ENCODE peak calls at places on chromosomes 16 and 17, in nine cellular contexts. H is neural progenitor cell, R is hepatocyte, T is GM23248, N is HCT116, C is MM.1S, Y is SK-N-SH, V is PC-3, E is GM23338. A is an unnamed sample.

GRCh38 chr16:83433201-83433600 is 374.6 kb upstream of the HSBP1 start:
- DNase-seq in H (no peak), R (no peak), T (peak), N (no peak), C (no peak), Y (no peak), V (no peak), E (no peak), A (no peak)

GRCh38 chr17:49887086-49887743 is 39.3 kb upstream of the TAC4 start:
- DNase-seq in H (no peak), R (peak), T (no peak), N (peak), C (no peak), Y (no peak), V (peak), E (peak), A (no peak)

GRCh38 chr16:66391726-66392670 is 25.5 kb downstream of the CDH5 start:
- DNase-seq in H (no peak), R (no peak), T (no peak), N (no peak), C (no peak), Y (no peak), V (no peak), E (no peak), A (no peak)

GRCh38 chr16:48817032-48817431 is 207.1 kb upstream of the N4BP1 start:
- DNase-seq in H (no peak), R (no peak), T (no peak), N (no peak), C (no peak), Y (no peak), V (no peak), E (no peak), A (no peak)

GRCh38 chr16:66901626-66902025 is 17.1 kb downstream of the CDH16 start:
- DNase-seq in H (no peak), R (no peak), T (no peak), N (no peak), C (no peak), Y (no peak), V (no peak), E (no peak), A (no peak)

GRCh38 chr17:80984749-80985148 is 6.9 kb upstream of the CHMP6 start:
- DNase-seq in H (peak), R (peak), T (peak), N (peak), C (no peak), Y (no peak), V (no peak), E (peak), A (no peak)

GRCh38 chr16:397135-397661 is at the start of gene NME4:
- DNase-seq in H (peak), R (peak), T (peak), N (no peak), C (peak), Y (peak), V (peak), E (peak), A (peak)

GRCh38 chr16:61419771-61420170 is 616.5 kb downstream of the CDH8 start:
- DNase-seq in H (peak), R (no peak), T (no peak), N (no peak), C (no peak), Y (no peak), V (no peak), E (no peak), A (no peak)

GRCh38 chr17:29246638-29247037 is at the start of gene CRYBA1:
- DNase-seq in H (peak), R (no peak), T (no peak), N (no peak), C (no peak), Y (no peak), V (no peak), E (no peak), A (no peak)

GRCh38 chr17:17681744-17682292 is 560 bp downstream of the RAI1 start:
- DNase-seq in H (peak), R (peak), T (peak), N (no peak), C (peak), Y (peak), V (peak), E (no peak), A (peak)

GRCh38 chr17:17934796-17935195 is 37.4 kb downstream of the TOM1L2 start:
- DNase-seq in H (no peak), R (no peak), T (no peak), N (no peak), C (no peak), Y (no peak), V (no peak), E (no peak), A (no peak)

GRCh38 chr16:29312835-29313558 is 93.5 kb downstream of the NPIPB11 start:
- DNase-seq in H (peak), R (no peak), T (no peak), N (no peak), C (no peak), Y (no peak), V (no peak), E (no peak), A (no peak)

GRCh38 chr17:57294075-57294474 is 37.8 kb downstream of the MSI2 start:
- DNase-seq in H (no peak), R (no peak), T (no peak), N (no peak), C (no peak), Y (no peak), V (no peak), E (no peak), A (no peak)

GRCh38 chr17:50055055-50055425 is 870 bp upstream of the ITGA3 start:
- DNase-seq in H (peak), R (peak), T (peak), N (peak), C (peak), Y (no peak), V (peak), E (peak), A (no peak)

GRCh38 chr17:59292174-59292523 is 39.3 kb upstream of the YPEL2 start:
- DNase-seq in H (no peak), R (no peak), T (no peak), N (no peak), C (no peak), Y (no peak), V (no peak), E (no peak), A (no peak)

GRCh38 chr16:74480150-74481029 is 59.1 kb upstream of the CLEC18B start:
- DNase-seq in H (peak), R (peak), T (peak), N (peak), C (no peak), Y (no peak), V (peak), E (no peak), A (no peak)

GRCh38 chr16:22898874-22899348 is 84.9 kb downstream of the HS3ST2 start:
- DNase-seq in H (peak), R (peak), T (peak), N (peak), C (peak), Y (peak), V (peak), E (peak), A (peak)

GRCh38 chr17:55547027-55547670 is 35.9 kb upstream of the SMIM36 start:
- DNase-seq in H (no peak), R (no peak), T (peak), N (no peak), C (no peak), Y (no peak), V (no peak), E (no peak), A (no peak)

GRCh38 chr17:5592382-5592781 is 8.1 kb upstream of the NLRP1 start:
- DNase-seq in H (peak), R (peak), T (peak), N (peak), C (peak), Y (peak), V (peak), E (peak), A (peak)

DNA sequence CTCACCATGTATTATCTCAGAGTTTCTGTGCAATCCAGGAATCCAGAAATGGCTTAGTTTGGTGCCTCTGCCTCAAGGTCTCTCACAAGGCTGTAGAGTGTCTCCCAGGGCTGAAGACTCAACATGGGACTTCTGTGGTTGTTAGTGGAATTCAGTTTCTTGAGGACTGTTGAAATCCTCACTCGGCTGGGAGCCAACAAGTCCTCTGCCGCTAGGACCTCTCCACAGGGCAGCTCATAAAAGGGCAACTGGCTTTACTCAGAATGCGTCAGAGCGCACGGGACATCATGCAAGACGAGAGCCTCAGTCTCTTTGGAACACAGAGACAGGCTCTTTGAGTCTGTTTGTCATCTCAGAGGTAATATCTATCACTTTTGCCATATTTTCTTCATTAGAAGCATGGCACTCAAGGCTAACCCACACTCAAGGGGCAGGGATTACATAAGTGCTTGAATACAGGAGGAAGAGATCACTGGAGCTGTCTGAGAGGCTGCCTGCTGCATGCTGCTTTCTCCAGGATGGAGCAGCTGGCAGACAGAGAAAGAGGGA is 97.5 kb upstream of the ASIC2 start:
- DNase-seq in H (no peak), R (peak), T (no peak), N (no peak), C (no peak), Y (no peak), V (no peak), E (no peak), A (no peak)
- TF ChIP-seq EZH2phosphoT487 in H (no peak), R (no peak), T (no peak), N (no peak), C (no peak), Y (no peak), V (no peak), E (no peak), A (no peak)

GRCh38 chr16:1779234-1779701 is 3.1 kb downstream of the SPSB3 start:
- DNase-seq in H (no peak), R (no peak), T (no peak), N (no peak), C (no peak), Y (no peak), V (no peak), E (no peak), A (no peak)

GRCh38 chr16:1780677-1781072 is 1.7 kb downstream of the SPSB3 start:
- DNase-seq in H (no peak), R (no peak), T (no peak), N (no peak), C (no peak), Y (no peak), V (no peak), E (no peak), A (no peak)

GRCh38 chr16:1781254-1781653 is 1.1 kb downstream of the SPSB3 start:
- DNase-seq in H (no peak), R (no peak), T (no peak), N (no peak), C (no peak), Y (no peak), V (no peak), E (no peak), A (no peak)

GRCh38 chr16:1778200-1779179 is 3.9 kb downstream of the SPSB3 start:
- DNase-seq in H (no peak), R (no peak), T (no peak), N (no peak), C (no peak), Y (no peak), V (no peak), E (no peak), A (no peak)

DNA sequence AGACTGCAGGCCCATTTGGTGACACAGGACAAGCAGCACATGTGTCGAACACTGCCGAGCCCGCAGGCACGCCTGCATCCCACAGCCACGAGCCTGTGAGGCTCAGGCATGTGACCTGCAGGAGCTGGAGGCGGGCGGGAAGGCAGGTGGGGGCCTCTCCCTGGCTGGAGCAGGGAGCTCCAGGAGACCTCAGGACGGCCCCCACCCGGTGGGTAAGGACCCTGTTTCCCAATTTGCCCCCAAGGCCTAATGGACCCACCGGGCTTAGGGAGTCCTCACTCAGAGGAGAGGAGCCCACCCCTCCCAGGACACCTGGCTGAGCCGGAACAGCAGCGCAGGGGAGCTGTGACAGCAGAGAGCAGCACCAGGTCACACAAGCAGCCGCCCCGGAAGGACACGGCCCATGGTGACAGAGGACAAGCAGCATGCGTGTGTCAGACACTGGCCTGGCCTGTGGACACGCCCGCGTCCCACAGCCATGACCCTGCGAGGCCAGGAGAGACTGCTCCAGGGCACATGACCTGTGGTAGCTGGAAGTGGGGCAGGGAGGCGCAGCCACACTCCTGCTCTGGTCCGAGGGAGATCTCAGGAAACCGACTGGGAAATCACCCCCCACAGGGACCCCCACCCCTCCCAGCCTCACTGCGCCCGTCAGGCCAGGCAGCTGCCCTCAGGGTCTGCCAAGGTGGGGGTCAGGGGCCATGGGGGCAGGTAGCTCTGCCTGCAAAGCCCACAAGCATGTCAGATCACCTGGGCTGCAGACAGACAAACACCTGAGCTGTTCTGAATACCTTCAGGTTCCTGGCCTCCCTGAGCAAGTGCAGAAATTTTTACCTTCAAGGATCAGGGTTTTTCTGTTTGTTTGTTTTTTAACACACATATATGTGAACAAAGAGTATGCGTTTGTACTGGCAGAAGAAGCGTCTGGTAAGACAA is 2.4 kb downstream of the SPSB3 start:
- DNase-seq in H (no peak), R (no peak), T (no peak), N (no peak), C (no peak), Y (no peak), V (no peak), E (no peak), A (no peak)
- TF ChIP-seq EZH2phosphoT487 in H (no peak), R (no peak), T (no peak), N (no peak), C (no peak), Y (no peak), V (no peak), E (no peak), A (no peak)

GRCh38 chr17:67431210-67432015 is 54.3 kb downstream of the PITPNC1 start:
- DNase-seq in H (no peak), R (peak), T (peak), N (peak), C (no peak), Y (no peak), V (peak), E (no peak), A (no peak)
- TF ChIP-seq EZH2phosphoT487 in H (no peak), R (no peak), T (peak), N (no peak), C (no peak), Y (no peak), V (no peak), E (no peak), A (no peak)

GRCh38 chr17:38864636-38865398 is 5.0 kb upstream of the LASP1 start:
- DNase-seq in H (peak), R (no peak), T (peak), N (no peak), C (no peak), Y (no peak), V (no peak), E (peak), A (no peak)

GRCh38 chr17:38867179-38867994 is 2.5 kb upstream of the LASP1 start:
- DNase-seq in H (peak), R (peak), T (peak), N (no peak), C (peak), Y (no peak), V (peak), E (peak), A (peak)

DNA sequence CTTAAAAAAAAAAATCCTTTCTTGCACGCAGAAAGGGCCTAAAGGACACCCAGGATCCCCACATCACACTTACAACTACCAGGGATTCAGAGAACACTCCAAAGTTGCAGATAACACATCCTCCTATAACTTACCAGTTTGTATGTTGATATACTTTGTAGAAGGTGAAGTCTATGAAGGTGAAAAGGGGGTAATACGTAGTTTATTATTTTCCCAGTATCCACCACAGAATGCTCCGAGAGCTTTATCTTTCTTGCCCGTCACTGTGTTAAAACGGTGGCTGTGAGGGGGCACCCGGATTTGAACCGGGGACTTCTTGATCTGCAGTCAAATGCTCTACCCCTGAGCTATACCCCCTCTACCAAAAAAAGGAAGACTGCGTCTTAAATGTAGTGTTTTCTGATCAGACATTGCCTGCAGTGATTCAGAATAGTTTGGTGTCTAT is 7.9 kb upstream of the RPL23 start:
- DNase-seq in H (no peak), R (no peak), T (no peak), N (no peak), C (no peak), Y (no peak), V (no peak), E (peak), A (peak)
- TF ChIP-seq EZH2phosphoT487 in H (no peak), R (no peak), T (no peak), N (no peak), C (no peak), Y (no peak), V (no peak), E (no peak), A (no peak)

DNA sequence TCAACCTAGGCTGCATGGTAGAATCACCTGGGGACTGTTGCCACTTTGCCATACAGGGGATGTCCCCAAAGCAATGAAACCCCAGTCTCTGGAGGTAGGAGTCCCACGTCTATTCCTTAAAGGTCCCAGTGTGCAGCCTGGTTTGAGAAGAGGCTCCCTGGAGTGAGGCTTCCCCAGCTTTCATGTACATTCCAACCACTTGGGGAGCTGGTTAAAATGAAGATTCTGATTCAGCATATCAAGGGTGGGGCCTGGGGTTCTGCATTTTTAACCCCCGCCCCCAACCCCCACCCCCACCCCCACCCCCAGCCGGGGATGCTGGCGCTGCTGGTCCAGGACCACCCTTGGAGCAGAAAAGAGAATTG is 241.2 kb downstream of the FOXL1 start:
- DNase-seq in H (no peak), R (no peak), T (peak), N (no peak), C (no peak), Y (no peak), V (peak), E (peak), A (no peak)
- TF ChIP-seq EZH2phosphoT487 in H (no peak), R (no peak), T (no peak), N (no peak), C (no peak), Y (no peak), V (no peak), E (no peak), A (no peak)

GRCh38 chr16:47143677-47144558 is at the start of gene NETO2:
- DNase-seq in H (peak), R (peak), T (peak), N (no peak), C (peak), Y (peak), V (peak), E (peak), A (peak)
- TF ChIP-seq EZH2phosphoT487 in H (no peak), R (no peak), T (no peak), N (no peak), C (no peak), Y (no peak), V (no peak), E (no peak), A (no peak)

DNA sequence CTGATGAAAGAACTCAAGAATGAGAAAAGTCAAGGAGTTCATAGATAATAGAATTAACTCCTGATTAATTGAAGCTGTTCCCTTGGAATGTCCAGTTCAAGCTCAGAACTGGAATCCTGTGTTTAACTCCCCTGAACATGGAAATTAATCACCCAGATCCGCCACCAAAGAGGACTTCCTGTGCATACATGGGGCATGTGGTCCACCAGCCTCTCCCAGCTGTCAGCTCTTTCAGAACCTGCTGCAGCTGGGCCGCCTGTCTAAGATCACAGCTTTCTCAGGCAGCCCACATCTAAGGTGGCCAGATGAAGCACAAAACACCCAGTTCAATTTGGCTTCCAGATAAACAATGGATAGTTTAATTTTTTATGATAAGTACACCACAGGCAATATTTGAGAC is 203.7 kb upstream of the COX10 start:
- DNase-seq in H (no peak), R (no peak), T (no peak), N (no peak), C (no peak), Y (no peak), V (no peak), E (no peak), A (no peak)
- TF ChIP-seq EZH2phosphoT487 in H (no peak), R (no peak), T (no peak), N (no peak), C (no peak), Y (no peak), V (no peak), E (no peak), A (no peak)

GRCh38 chr17:41004397-41004796 is 4.5 kb downstream of the KRTAP3-1 start:
- DNase-seq in H (no peak), R (no peak), T (no peak), N (no peak), C (no peak), Y (no peak), V (no peak), E (no peak), A (no peak)
- TF ChIP-seq EZH2phosphoT487 in H (no peak), R (no peak), T (no peak), N (no peak), C (no peak), Y (no peak), V (no peak), E (no peak), A (no peak)

GRCh38 chr16:2027024-2028010 is 615 bp downstream of the NHERF2 start:
- DNase-seq in H (peak), R (no peak), T (peak), N (no peak), C (peak), Y (peak), V (peak), E (no peak), A (peak)
- TF ChIP-seq EZH2phosphoT487 in H (peak), R (no peak), T (no peak), N (no peak), C (no peak), Y (no peak), V (no peak), E (no peak), A (peak)

A was measured in OCI-LY7.